ENCODE peak calls at places on chromosome 12, in four cellular contexts. One of them, this sample, is unnamed.

GRCh38 chr12:109693160-109693559 is 20.5 kb upstream of the FAM222A start:
- DNase-seq in stimulated activated CD8-positive, alpha-beta memory T cell treated with anti-CD3 and anti-CD28 coated beads, Interleukin-2, amount 100 ng/mL, for 1 hour: no peak
- DNase-seq in LHCN-M2: no peak
- DNase-seq in T-cell: no peak
- DNase-seq in this sample: no peak

GRCh38 chr12:54018608-54018984 is 9.6 kb upstream of the HOXC6 start:
- DNase-seq in stimulated activated CD8-positive, alpha-beta memory T cell treated with anti-CD3 and anti-CD28 coated beads, Interleukin-2, amount 100 ng/mL, for 1 hour: no peak
- DNase-seq in LHCN-M2: peak
- DNase-seq in T-cell: no peak
- DNase-seq in this sample: no peak

GRCh38 chr12:88052686-88053085 is 23.5 kb upstream of the C12orf50 start:
- DNase-seq in LHCN-M2: peak
- DNase-seq in T-cell: no peak
- DNase-seq in stimulated activated CD8-positive, alpha-beta memory T cell treated with anti-CD3 and anti-CD28 coated beads, Interleukin-2, amount 100 ng/mL, for 1 hour: no peak
- DNase-seq in this sample: no peak

GRCh38 chr12:66188584-66189475 is at the start of gene IRAK3:
- DNase-seq in LHCN-M2: peak
- DNase-seq in stimulated activated CD8-positive, alpha-beta memory T cell treated with anti-CD3 and anti-CD28 coated beads, Interleukin-2, amount 100 ng/mL, for 1 hour: no peak
- DNase-seq in T-cell: peak
- DNase-seq in this sample: no peak

GRCh38 chr12:63668028-63668799 is at the start of gene DPY19L2:
- DNase-seq in LHCN-M2: peak
- DNase-seq in stimulated activated CD8-positive, alpha-beta memory T cell treated with anti-CD3 and anti-CD28 coated beads, Interleukin-2, amount 100 ng/mL, for 1 hour: peak
- DNase-seq in T-cell: peak
- DNase-seq in this sample: no peak

GRCh38 chr12:58787021-58787760 is 133.1 kb downstream of the LRIG3 start:
- DNase-seq in stimulated activated CD8-positive, alpha-beta memory T cell treated with anti-CD3 and anti-CD28 coated beads, Interleukin-2, amount 100 ng/mL, for 1 hour: no peak
- DNase-seq in LHCN-M2: peak
- DNase-seq in T-cell: no peak
- DNase-seq in this sample: no peak

GRCh38 chr12:749871-750270 is 2.5 kb upstream of the WNK1 start:
- DNase-seq in LHCN-M2: no peak
- DNase-seq in T-cell: no peak
- DNase-seq in stimulated activated CD8-positive, alpha-beta memory T cell treated with anti-CD3 and anti-CD28 coated beads, Interleukin-2, amount 100 ng/mL, for 1 hour: no peak
- DNase-seq in this sample: no peak

GRCh38 chr12:32148372-32148771 is 41.7 kb downstream of the BICD1 start:
- DNase-seq in T-cell: no peak
- DNase-seq in stimulated activated CD8-positive, alpha-beta memory T cell treated with anti-CD3 and anti-CD28 coated beads, Interleukin-2, amount 100 ng/mL, for 1 hour: no peak
- DNase-seq in LHCN-M2: no peak
- DNase-seq in this sample: no peak

GRCh38 chr12:108972226-108972757 is 48.6 kb downstream of the SVOP start:
- DNase-seq in T-cell: no peak
- DNase-seq in LHCN-M2: no peak
- DNase-seq in stimulated activated CD8-positive, alpha-beta memory T cell treated with anti-CD3 and anti-CD28 coated beads, Interleukin-2, amount 100 ng/mL, for 1 hour: no peak
- DNase-seq in this sample: no peak

GRCh38 chr12:132151766-132152410 is 7.6 kb downstream of the NOC4L start:
- DNase-seq in T-cell: no peak
- DNase-seq in stimulated activated CD8-positive, alpha-beta memory T cell treated with anti-CD3 and anti-CD28 coated beads, Interleukin-2, amount 100 ng/mL, for 1 hour: no peak
- DNase-seq in LHCN-M2: no peak
- DNase-seq in this sample: no peak

GRCh38 chr12:49049566-49050224 is 10.9 kb downstream of the KMT2D start:
- DNase-seq in LHCN-M2: peak
- DNase-seq in stimulated activated CD8-positive, alpha-beta memory T cell treated with anti-CD3 and anti-CD28 coated beads, Interleukin-2, amount 100 ng/mL, for 1 hour: no peak
- DNase-seq in T-cell: no peak
- DNase-seq in this sample: no peak

GRCh38 chr12:52942056-52942913 is 6.6 kb upstream of the KRT18 start:
- DNase-seq in stimulated activated CD8-positive, alpha-beta memory T cell treated with anti-CD3 and anti-CD28 coated beads, Interleukin-2, amount 100 ng/mL, for 1 hour: no peak
- DNase-seq in LHCN-M2: no peak
- DNase-seq in T-cell: no peak
- DNase-seq in this sample: no peak

GRCh38 chr12:109385339-109386078 is 37.8 kb downstream of the MYO1H start:
- DNase-seq in T-cell: no peak
- DNase-seq in LHCN-M2: peak
- DNase-seq in stimulated activated CD8-positive, alpha-beta memory T cell treated with anti-CD3 and anti-CD28 coated beads, Interleukin-2, amount 100 ng/mL, for 1 hour: no peak
- DNase-seq in this sample: no peak

GRCh38 chr12:38445040-38445439 is 128.5 kb downstream of the ALG10B start:
- DNase-seq in stimulated activated CD8-positive, alpha-beta memory T cell treated with anti-CD3 and anti-CD28 coated beads, Interleukin-2, amount 100 ng/mL, for 1 hour: no peak
- DNase-seq in LHCN-M2: no peak
- DNase-seq in T-cell: no peak
- DNase-seq in this sample: no peak

GRCh38 chr12:54723653-54724256 is 75.6 kb upstream of the DCD start:
- DNase-seq in stimulated activated CD8-positive, alpha-beta memory T cell treated with anti-CD3 and anti-CD28 coated beads, Interleukin-2, amount 100 ng/mL, for 1 hour: no peak
- DNase-seq in T-cell: no peak
- DNase-seq in LHCN-M2: peak
- DNase-seq in this sample: no peak

GRCh38 chr12:29891792-29892191 is 108.0 kb upstream of the TMTC1 start:
- DNase-seq in stimulated activated CD8-positive, alpha-beta memory T cell treated with anti-CD3 and anti-CD28 coated beads, Interleukin-2, amount 100 ng/mL, for 1 hour: no peak
- DNase-seq in T-cell: no peak
- DNase-seq in LHCN-M2: no peak
- DNase-seq in this sample: no peak

GRCh38 chr12:1662761-1663439 is 28.0 kb upstream of the ADIPOR2 start:
- DNase-seq in LHCN-M2: no peak
- DNase-seq in stimulated activated CD8-positive, alpha-beta memory T cell treated with anti-CD3 and anti-CD28 coated beads, Interleukin-2, amount 100 ng/mL, for 1 hour: no peak
- DNase-seq in T-cell: peak
- DNase-seq in this sample: no peak

GRCh38 chr12:6570264-6570887 is 2.3 kb upstream of the NOP2 start:
- DNase-seq in T-cell: no peak
- DNase-seq in stimulated activated CD8-positive, alpha-beta memory T cell treated with anti-CD3 and anti-CD28 coated beads, Interleukin-2, amount 100 ng/mL, for 1 hour: no peak
- DNase-seq in LHCN-M2: peak
- DNase-seq in this sample: no peak

GRCh38 chr12:9347328-9348127 is 139.3 kb upstream of the PZP start:
- DNase-seq in T-cell: no peak
- DNase-seq in LHCN-M2: peak
- DNase-seq in stimulated activated CD8-positive, alpha-beta memory T cell treated with anti-CD3 and anti-CD28 coated beads, Interleukin-2, amount 100 ng/mL, for 1 hour: no peak
- DNase-seq in this sample: no peak

GRCh38 chr12:106217706-106218105 is 30.1 kb downstream of the CKAP4 start:
- DNase-seq in T-cell: no peak
- DNase-seq in LHCN-M2: no peak
- DNase-seq in stimulated activated CD8-positive, alpha-beta memory T cell treated with anti-CD3 and anti-CD28 coated beads, Interleukin-2, amount 100 ng/mL, for 1 hour: no peak
- DNase-seq in this sample: no peak

GRCh38 chr12:94560416-94561221 is 89.7 kb downstream of the TMCC3 start:
- DNase-seq in stimulated activated CD8-positive, alpha-beta memory T cell treated with anti-CD3 and anti-CD28 coated beads, Interleukin-2, amount 100 ng/mL, for 1 hour: no peak
- DNase-seq in T-cell: no peak
- DNase-seq in LHCN-M2: peak
- DNase-seq in this sample: no peak

GRCh38 chr12:6909421-6910145 is 4.8 kb upstream of the ENO2 start:
- DNase-seq in stimulated activated CD8-positive, alpha-beta memory T cell treated with anti-CD3 and anti-CD28 coated beads, Interleukin-2, amount 100 ng/mL, for 1 hour: no peak
- DNase-seq in T-cell: no peak
- DNase-seq in LHCN-M2: no peak
- DNase-seq in this sample: no peak

GRCh38 chr12:105317453-105317852 is 13.0 kb upstream of the C12orf75 start:
- DNase-seq in LHCN-M2: peak
- DNase-seq in stimulated activated CD8-positive, alpha-beta memory T cell treated with anti-CD3 and anti-CD28 coated beads, Interleukin-2, amount 100 ng/mL, for 1 hour: no peak
- DNase-seq in T-cell: no peak
- DNase-seq in this sample: no peak

GRCh38 chr12:93597608-93598007 is 25.1 kb downstream of the SOCS2 start:
- DNase-seq in LHCN-M2: no peak
- DNase-seq in T-cell: no peak
- DNase-seq in stimulated activated CD8-positive, alpha-beta memory T cell treated with anti-CD3 and anti-CD28 coated beads, Interleukin-2, amount 100 ng/mL, for 1 hour: no peak
- DNase-seq in this sample: no peak

GRCh38 chr12:128973883-128974681 is 120.8 kb downstream of the GLT1D1 start:
- DNase-seq in stimulated activated CD8-positive, alpha-beta memory T cell treated with anti-CD3 and anti-CD28 coated beads, Interleukin-2, amount 100 ng/mL, for 1 hour: no peak
- DNase-seq in LHCN-M2: no peak
- DNase-seq in T-cell: no peak
- DNase-seq in this sample: no peak

GRCh38 chr12:91335724-91336123 is 153.1 kb upstream of the DCN start:
- DNase-seq in LHCN-M2: peak
- DNase-seq in stimulated activated CD8-positive, alpha-beta memory T cell treated with anti-CD3 and anti-CD28 coated beads, Interleukin-2, amount 100 ng/mL, for 1 hour: no peak
- DNase-seq in T-cell: no peak
- DNase-seq in this sample: no peak

GRCh38 chr12:105214670-105215375 is 21.2 kb downstream of the APPL2 start:
- DNase-seq in T-cell: no peak
- DNase-seq in LHCN-M2: peak
- DNase-seq in stimulated activated CD8-positive, alpha-beta memory T cell treated with anti-CD3 and anti-CD28 coated beads, Interleukin-2, amount 100 ng/mL, for 1 hour: no peak
- DNase-seq in this sample: no peak

GRCh38 chr12:132866251-132866828 is 21.1 kb downstream of the CHFR start:
- DNase-seq in LHCN-M2: peak
- DNase-seq in stimulated activated CD8-positive, alpha-beta memory T cell treated with anti-CD3 and anti-CD28 coated beads, Interleukin-2, amount 100 ng/mL, for 1 hour: no peak
- DNase-seq in T-cell: no peak
- DNase-seq in this sample: no peak

GRCh38 chr12:39905152-39905551 is 200.7 kb downstream of the SLC2A13 start:
- DNase-seq in T-cell: no peak
- DNase-seq in LHCN-M2: peak
- DNase-seq in stimulated activated CD8-positive, alpha-beta memory T cell treated with anti-CD3 and anti-CD28 coated beads, Interleukin-2, amount 100 ng/mL, for 1 hour: no peak
- DNase-seq in this sample: no peak

GRCh38 chr12:51391047-51391837 is at the start of gene GALNT6:
- DNase-seq in LHCN-M2: no peak
- DNase-seq in stimulated activated CD8-positive, alpha-beta memory T cell treated with anti-CD3 and anti-CD28 coated beads, Interleukin-2, amount 100 ng/mL, for 1 hour: peak
- DNase-seq in T-cell: peak
- DNase-seq in this sample: peak

GRCh38 chr12:122515275-122515674 is 11.5 kb downstream of the RSRC2 start:
- DNase-seq in stimulated activated CD8-positive, alpha-beta memory T cell treated with anti-CD3 and anti-CD28 coated beads, Interleukin-2, amount 100 ng/mL, for 1 hour: no peak
- DNase-seq in LHCN-M2: no peak
- DNase-seq in T-cell: no peak
- DNase-seq in this sample: no peak